ENCODE peak calls at places on chromosomes 11 and 22, in five cellular contexts. R is neuronal stem cell; T is ACHN; Q is stimulated activated CD8-positive, alpha-beta memory T cell treated with anti-CD3 and anti-CD28 coated beads, Interleukin-7, amount 100 ng/mL, for 1 hour; G is HS-5. I is an unnamed sample.

GRCh38 chr22:47498969-47499368 is 736.5 kb downstream of the TBC1D22A start:
- DNase-seq in T (no peak), R (no peak), G (no peak), Q (no peak), I (no peak)

GRCh38 chr11:287821-288327 is 1.1 kb upstream of the PGGHG start:
- DNase-seq in R (no peak), Q (no peak), T (no peak), G (no peak), I (no peak)

GRCh38 chr11:127114035-127114434 is 113.5 kb upstream of the KIRREL3 start:
- DNase-seq in R (no peak), G (no peak), Q (no peak), T (no peak), I (no peak)

GRCh38 chr22:36510966-36511881 is 4.4 kb upstream of the FOXRED2 start:
- DNase-seq in G (no peak), R (no peak), Q (no peak), T (peak; percentile 57), I (peak; percentile 37)

GRCh38 chr11:20342347-20343279 is 20.9 kb upstream of the HTATIP2 start:
- DNase-seq in G (no peak), T (no peak), Q (no peak), R (peak; percentile 67), I (no peak)

GRCh38 chr22:39432361-39432811 is 24.4 kb upstream of the MGAT3 start:
- DNase-seq in T (no peak), Q (no peak), G (no peak), R (no peak), I (no peak)

GRCh38 chr11:79314906-79315689 is 125.7 kb downstream of the TENM4 start:
- DNase-seq in R (peak; percentile 37), T (peak; percentile 3), Q (no peak), G (no peak), I (peak; percentile 21)

GRCh38 chr11:45025716-45026492 is 75.2 kb upstream of the TP53I11 start:
- DNase-seq in R (no peak), Q (no peak), G (no peak), T (no peak), I (no peak)

GRCh38 chr11:116730568-116730967 is 42.2 kb downstream of the BUD13 start:
- DNase-seq in T (no peak), G (no peak), R (no peak), Q (no peak), I (no peak)

GRCh38 chr11:97514446-97514845 is 1124.6 kb downstream of the JRKL start:
- DNase-seq in T (no peak), R (no peak), G (no peak), Q (no peak), I (no peak)

GRCh38 chr11:60769811-60770210 is 13.1 kb downstream of the MS4A15 start:
- DNase-seq in T (no peak), R (no peak), G (no peak), Q (no peak), I (no peak)

GRCh38 chr11:66124564-66124963 is 54.5 kb downstream of the PACS1 start:
- DNase-seq in T (no peak), R (no peak), Q (no peak), G (peak; percentile 48), I (no peak)

GRCh38 chr11:32833921-32834320 is 4.2 kb downstream of the PRRG4 start:
- DNase-seq in Q (no peak), T (no peak), G (no peak), R (no peak), I (no peak)

GRCh38 chr11:6579681-6580080 is 23.7 kb downstream of the RRP8 start:
- DNase-seq in G (no peak), T (no peak), Q (no peak), R (no peak), I (no peak)

GRCh38 chr22:48237466-48237865 is 1475.0 kb downstream of the TBC1D22A start:
- DNase-seq in T (no peak), Q (no peak), R (no peak), G (no peak), I (no peak)

GRCh38 chr11:117841582-117842031 is 17.1 kb upstream of the FXYD2 start:
- DNase-seq in G (no peak), T (no peak), Q (no peak), R (no peak), I (no peak)

GRCh38 chr11:629237-629583 is 2.2 kb upstream of the SCT start:
- DNase-seq in T (no peak), R (no peak), Q (no peak), G (no peak), I (no peak)